ENCODE peak calls at places on chromosomes 3 and 15, in seven cellular contexts. V, A, X, B, Q, F and I are unnamed samples.

GRCh38 chr3:45807645-45808540 is 11.6 kb upstream of the SLC6A20 start:
- DNase-seq in V (no peak), A (no peak), X (no peak), B (peak; percentile 43), Q (peak; percentile 95), F (no peak), I (no peak)

GRCh38 chr3:152834354-152835310 is at the start of gene P2RY1:
- DNase-seq in V (peak; percentile 87), A (no peak), X (peak; percentile 15), B (peak; percentile 94), Q (no peak), F (peak; percentile 95), I (peak; percentile 53)

GRCh38 chr15:31435256-31435781 is 108.7 kb downstream of the KLF13 start:
- DNase-seq in V (peak; percentile 90), A (peak; percentile 84), X (peak; percentile 85), B (peak; percentile 70), Q (peak; percentile 14), F (peak; percentile 97), I (peak; percentile 67)

GRCh38 chr3:39668420-39668819 is 141.0 kb upstream of the MYRIP start:
- DNase-seq in V (no peak), A (peak; percentile 87), X (no peak), B (peak; percentile 2), Q (peak; percentile 58), F (peak; percentile 62), I (no peak)

GRCh38 chr3:48441940-48442339 is 1.9 kb downstream of the TMA7 start:
- DNase-seq in V (no peak), A (no peak), X (no peak), B (no peak), Q (no peak), F (no peak), I (no peak)

GRCh38 chr15:99452728-99453643 is 112.8 kb upstream of the MEF2A start:
- DNase-seq in V (peak; percentile 96), A (no peak), X (no peak), B (no peak), Q (no peak), F (peak; percentile 90), I (peak; percentile 63)

GRCh38 chr3:111315911-111316310 is 226.1 kb upstream of the CD96 start:
- DNase-seq in V (no peak), A (no peak), X (no peak), B (no peak), Q (peak; percentile 14), F (no peak), I (no peak)

GRCh38 chr3:163362154-163362553 is 1716.1 kb downstream of the SI start:
- DNase-seq in V (no peak), A (no peak), X (no peak), B (no peak), Q (no peak), F (no peak), I (no peak)

GRCh38 chr3:8486945-8487344 is 14.7 kb upstream of the LMCD1 start:
- DNase-seq in V (no peak), A (no peak), X (no peak), B (no peak), Q (no peak), F (no peak), I (no peak)

GRCh38 chr15:78790027-78790426 is 21.2 kb downstream of the ADAMTS7 start:
- DNase-seq in V (no peak), A (no peak), X (peak; percentile 20), B (no peak), Q (no peak), F (no peak), I (no peak)